ENCODE peak calls at places on chromosome 11, in four cellular contexts. One of them, this sample, is unnamed.

GRCh38 chr11:392102-392777 is 1.8 kb upstream of the PKP3 start:
- DNase-seq in H1: no peak
- DNase-seq in HepG2: no peak
- DNase-seq in WTC11: no peak
- DNase-seq in this sample: no peak

GRCh38 chr11:14768789-14769188 is 123.2 kb downstream of the CYP2R1 start:
- DNase-seq in H1: no peak
- DNase-seq in HepG2: no peak
- DNase-seq in WTC11: no peak
- DNase-seq in this sample: no peak

GRCh38 chr11:86500500-86501170 is 125.9 kb downstream of the CCDC81 start:
- DNase-seq in H1: no peak
- DNase-seq in HepG2: no peak
- DNase-seq in WTC11: no peak
- DNase-seq in this sample: peak

GRCh38 chr11:126121316-126121715 is 58.6 kb upstream of the CDON start:
- DNase-seq in H1: no peak
- DNase-seq in HepG2: no peak
- DNase-seq in WTC11: no peak
- DNase-seq in this sample: no peak

GRCh38 chr11:88357323-88358039 is 19.9 kb upstream of the CTSC start:
- DNase-seq in H1: no peak
- DNase-seq in HepG2: no peak
- DNase-seq in WTC11: no peak
- DNase-seq in this sample: peak

GRCh38 chr11:68273056-68273738 is 1.4 kb upstream of the C11orf24 start:
- DNase-seq in H1: no peak
- DNase-seq in HepG2: no peak
- DNase-seq in WTC11: no peak
- DNase-seq in this sample: no peak

GRCh38 chr11:99960536-99960935 is 726.6 kb upstream of the ARHGAP42 start:
- DNase-seq in H1: no peak
- DNase-seq in HepG2: no peak
- DNase-seq in WTC11: no peak
- DNase-seq in this sample: no peak

GRCh38 chr11:109073032-109073822 is 348.8 kb upstream of the C11orf87 start:
- DNase-seq in H1: no peak
- DNase-seq in HepG2: no peak
- DNase-seq in WTC11: no peak
- DNase-seq in this sample: no peak

GRCh38 chr11:15493066-15493465 is 378.3 kb downstream of the INSC start:
- DNase-seq in H1: no peak
- DNase-seq in HepG2: no peak
- DNase-seq in WTC11: no peak
- DNase-seq in this sample: no peak

GRCh38 chr11:108115495-108116140 is 5.7 kb upstream of the ACAT1 start:
- DNase-seq in H1: peak
- DNase-seq in HepG2: no peak
- DNase-seq in WTC11: peak
- DNase-seq in this sample: no peak

GRCh38 chr11:111086058-111086457 is 159.5 kb upstream of the POU2AF2 start:
- DNase-seq in H1: no peak
- DNase-seq in HepG2: peak
- DNase-seq in WTC11: peak
- DNase-seq in this sample: no peak

GRCh38 chr11:109033627-109034340 is 368.9 kb downstream of the DDX10 start:
- DNase-seq in H1: no peak
- DNase-seq in HepG2: no peak
- DNase-seq in WTC11: no peak
- DNase-seq in this sample: no peak

GRCh38 chr11:67583319-67584204 is at the start of gene GSTP1:
- DNase-seq in H1: peak
- DNase-seq in HepG2: no peak
- DNase-seq in WTC11: peak
- DNase-seq in this sample: peak

GRCh38 chr11:92828576-92828975 is 140.9 kb upstream of the MTNR1B start:
- DNase-seq in H1: no peak
- DNase-seq in HepG2: no peak
- DNase-seq in WTC11: no peak
- DNase-seq in this sample: no peak

GRCh38 chr11:69244286-69244685 is 49.7 kb upstream of the MYEOV start:
- DNase-seq in H1: no peak
- DNase-seq in HepG2: no peak
- DNase-seq in WTC11: no peak
- DNase-seq in this sample: no peak

GRCh38 chr11:86116386-86116726 is 47.5 kb upstream of the PICALM start:
- DNase-seq in H1: no peak
- DNase-seq in HepG2: no peak
- DNase-seq in WTC11: no peak
- DNase-seq in this sample: no peak

GRCh38 chr11:66112640-66113098 is 42.6 kb downstream of the PACS1 start:
- DNase-seq in H1: no peak
- DNase-seq in HepG2: no peak
- DNase-seq in WTC11: no peak
- DNase-seq in this sample: no peak

GRCh38 chr11:27216268-27217149 is 146.5 kb downstream of the CCDC34 start:
- DNase-seq in H1: peak
- DNase-seq in HepG2: no peak
- DNase-seq in WTC11: no peak
- DNase-seq in this sample: no peak

GRCh38 chr11:31802990-31803812 is 7.9 kb downstream of the PAX6 start:
- DNase-seq in H1: peak
- DNase-seq in HepG2: no peak
- DNase-seq in WTC11: peak
- DNase-seq in this sample: no peak

GRCh38 chr11:128728767-128729587 is 35.1 kb downstream of the FLI1 start:
- DNase-seq in H1: no peak
- DNase-seq in HepG2: no peak
- DNase-seq in WTC11: no peak
- DNase-seq in this sample: no peak

GRCh38 chr11:128582496-128583366 is 4.6 kb downstream of the ETS1 start:
- DNase-seq in H1: no peak
- DNase-seq in HepG2: no peak
- DNase-seq in WTC11: peak
- DNase-seq in this sample: no peak

GRCh38 chr11:16607675-16608644 is 130.5 kb upstream of the C11orf58 start:
- DNase-seq in H1: no peak
- DNase-seq in HepG2: no peak
- DNase-seq in WTC11: peak
- DNase-seq in this sample: peak

GRCh38 chr11:14386081-14386480 is 27.1 kb upstream of the RRAS2 start:
- DNase-seq in H1: no peak
- DNase-seq in HepG2: no peak
- DNase-seq in WTC11: no peak
- DNase-seq in this sample: no peak

GRCh38 chr11:10456519-10456918 is 1.5 kb downstream of the AMPD3 start:
- DNase-seq in H1: no peak
- DNase-seq in HepG2: no peak
- DNase-seq in WTC11: no peak
- DNase-seq in this sample: peak

GRCh38 chr11:84922836-84923235 is 704.3 kb downstream of the DLG2 start:
- DNase-seq in H1: no peak
- DNase-seq in HepG2: no peak
- DNase-seq in WTC11: no peak
- DNase-seq in this sample: no peak

GRCh38 chr11:80414766-80415165 is 973.9 kb upstream of the TENM4 start:
- DNase-seq in H1: no peak
- DNase-seq in HepG2: no peak
- DNase-seq in WTC11: no peak
- DNase-seq in this sample: no peak

GRCh38 chr11:65551572-65552398 is 6.4 kb downstream of the LTBP3 start:
- DNase-seq in H1: peak
- DNase-seq in HepG2: peak
- DNase-seq in WTC11: peak
- DNase-seq in this sample: peak

GRCh38 chr11:32779131-32779530 is 15.3 kb downstream of the CCDC73 start:
- DNase-seq in H1: no peak
- DNase-seq in HepG2: no peak
- DNase-seq in WTC11: no peak
- DNase-seq in this sample: no peak

GRCh38 chr11:85867751-85868150 is 12.6 kb downstream of the CCDC83 start:
- DNase-seq in H1: no peak
- DNase-seq in HepG2: no peak
- DNase-seq in WTC11: no peak
- DNase-seq in this sample: no peak

GRCh38 chr11:1274501-1274900 is 34.9 kb downstream of the TOLLIP start:
- DNase-seq in H1: no peak
- DNase-seq in HepG2: no peak
- DNase-seq in WTC11: no peak
- DNase-seq in this sample: no peak

GRCh38 chr11:27234043-27234668 is 128.9 kb downstream of the CCDC34 start:
- DNase-seq in H1: no peak
- DNase-seq in HepG2: peak
- DNase-seq in WTC11: no peak
- DNase-seq in this sample: no peak

GRCh38 chr11:10856689-10857603 is 907 bp downstream of the ZBED5 start:
- DNase-seq in H1: no peak
- DNase-seq in HepG2: peak
- DNase-seq in WTC11: peak
- DNase-seq in this sample: peak

GRCh38 chr11:9250139-9250582 is 15.0 kb downstream of the DENND5A start:
- DNase-seq in H1: no peak
- DNase-seq in HepG2: no peak
- DNase-seq in WTC11: no peak
- DNase-seq in this sample: peak

GRCh38 chr11:114821626-114822025 is 143.3 kb downstream of the NXPE2 start:
- DNase-seq in H1: no peak
- DNase-seq in HepG2: no peak
- DNase-seq in WTC11: peak
- DNase-seq in this sample: peak

GRCh38 chr11:65448418-65449196 is 26.0 kb downstream of the NEAT1 start:
- DNase-seq in H1: no peak
- DNase-seq in HepG2: no peak
- DNase-seq in WTC11: no peak
- DNase-seq in this sample: peak

GRCh38 chr11:67059671-67060070 is 3.0 kb downstream of the RHOD start:
- DNase-seq in H1: no peak
- DNase-seq in HepG2: no peak
- DNase-seq in WTC11: no peak
- DNase-seq in this sample: no peak

GRCh38 chr11:19890308-19890707 is 177.7 kb downstream of the NAV2 start:
- DNase-seq in H1: no peak
- DNase-seq in HepG2: no peak
- DNase-seq in WTC11: no peak
- DNase-seq in this sample: no peak

GRCh38 chr11:26572770-26573402 is 823 bp upstream of the MUC15 start:
- DNase-seq in H1: no peak
- DNase-seq in HepG2: no peak
- DNase-seq in WTC11: no peak
- DNase-seq in this sample: no peak

GRCh38 chr11:97722721-97723120 is 1298.0 kb upstream of the CNTN5 start:
- DNase-seq in H1: peak
- DNase-seq in HepG2: no peak
- DNase-seq in WTC11: peak
- DNase-seq in this sample: no peak

GRCh38 chr11:97717922-97718321 is 1302.8 kb upstream of the CNTN5 start:
- DNase-seq in H1: no peak
- DNase-seq in HepG2: no peak
- DNase-seq in WTC11: no peak
- DNase-seq in this sample: no peak

DNA sequence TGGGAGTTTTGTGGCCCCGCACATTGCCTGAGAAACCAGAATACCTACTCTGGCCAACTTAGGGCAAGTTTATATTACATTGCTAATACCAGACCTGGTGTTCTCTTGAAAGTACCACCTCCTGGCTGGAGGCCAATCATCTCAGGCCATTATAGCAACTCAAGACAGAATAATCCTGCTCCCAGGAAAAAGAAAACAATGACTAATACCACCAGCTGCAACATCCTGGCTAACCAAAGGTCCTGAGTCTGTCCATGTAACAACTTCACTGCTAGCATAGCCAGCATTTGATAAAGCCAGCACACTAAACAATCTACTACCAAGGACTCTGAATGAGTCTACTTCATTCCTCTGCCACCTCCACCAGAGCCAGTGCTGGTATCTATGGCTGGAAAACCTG is 1298.7 kb upstream of the CNTN5 start:
- DNase-seq in H1: no peak
- DNase-seq in HepG2: peak
- DNase-seq in WTC11: no peak
- DNase-seq in this sample: no peak
- TF ChIP-seq MAX in H1: no peak
- TF ChIP-seq MAX in HepG2: no peak
- TF ChIP-seq MAX in WTC11: no peak
- TF ChIP-seq MAX in this sample: no peak

GRCh38 chr11:116644201-116644947 is 128.4 kb downstream of the BUD13 start:
- DNase-seq in H1: no peak
- DNase-seq in HepG2: no peak
- DNase-seq in WTC11: no peak
- DNase-seq in this sample: no peak
- TF ChIP-seq MAX in H1: no peak
- TF ChIP-seq MAX in HepG2: no peak
- TF ChIP-seq MAX in WTC11: no peak
- TF ChIP-seq MAX in this sample: no peak

GRCh38 chr11:6488831-6489230 is 7.5 kb downstream of the TIMM10B start:
- DNase-seq in H1: no peak
- DNase-seq in HepG2: no peak
- DNase-seq in WTC11: no peak
- DNase-seq in this sample: no peak
- TF ChIP-seq MAX in H1: no peak
- TF ChIP-seq MAX in HepG2: no peak
- TF ChIP-seq MAX in WTC11: no peak
- TF ChIP-seq MAX in this sample: no peak

DNA sequence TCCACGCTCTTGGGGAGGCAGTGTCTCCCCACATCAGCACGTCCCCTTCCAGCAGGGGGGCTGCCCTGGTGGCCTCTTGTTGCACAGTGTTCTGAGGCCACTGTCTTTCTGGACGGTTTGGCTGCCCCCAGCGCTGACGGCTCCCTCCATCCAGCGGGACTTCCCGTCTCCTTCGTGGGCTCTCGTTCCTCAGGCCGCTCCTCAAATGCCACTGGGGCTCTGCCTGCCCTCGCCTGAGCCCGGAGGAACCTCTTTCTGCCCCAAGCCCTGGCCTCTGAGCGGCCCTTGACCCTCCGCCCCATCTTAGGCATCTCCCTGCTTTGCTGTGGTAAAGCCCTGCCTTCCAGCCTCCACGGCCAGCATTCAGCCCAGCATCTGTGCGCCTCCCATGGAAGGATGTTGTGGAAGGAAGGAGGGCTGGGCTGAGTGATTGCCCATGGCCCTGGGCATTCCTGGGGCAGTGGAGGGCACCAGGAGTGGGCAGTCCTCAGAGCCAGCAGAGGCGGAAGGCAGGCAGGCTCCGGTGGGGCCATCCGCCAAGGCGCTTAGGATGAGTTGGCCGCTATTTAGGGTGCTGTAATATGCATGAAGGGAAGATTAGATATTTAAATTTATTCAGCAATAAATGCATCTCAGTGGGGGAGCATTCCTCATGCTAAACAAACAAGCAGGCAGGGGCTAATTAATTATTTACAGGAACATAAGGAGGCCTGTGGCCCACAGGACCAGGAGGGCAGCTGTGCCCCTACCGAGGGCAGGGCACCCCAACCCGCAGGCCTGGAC is 17.8 kb downstream of the OTUB1 start:
- DNase-seq in H1: no peak
- DNase-seq in HepG2: no peak
- DNase-seq in WTC11: no peak
- DNase-seq in this sample: no peak
- TF ChIP-seq MAX in H1: no peak
- TF ChIP-seq MAX in HepG2: no peak
- TF ChIP-seq MAX in WTC11: no peak
- TF ChIP-seq MAX in this sample: no peak